ENCODE peak calls at places on chromosomes 3 and 15, in seven cellular contexts. C is activated T-helper 9 cell treated with anti-CD3 and anti-CD28 coated beads, Interleukin-2, amount 50 U/mL, for 16 hours; N is A172; T is body of pancreas; A is mesothelial cell of epicardium; G is T-helper 2 cell; W is cardiac muscle cell. L is an unnamed sample.
A peak's percentile ranks its signal among the peaks of the same experiment; 100 is the strongest.

GRCh38 chr15:44565387-44566169 is 28.6 kb downstream of the EIF3J start:
- DNase-seq in G (no peak), C (no peak), N (no peak), A (no peak), T (no peak), W (no peak), L (no peak)

GRCh38 chr3:162122405-162122804 is 625.8 kb downstream of the OTOL1 start:
- DNase-seq in T (no peak), C (no peak), W (peak; percentile 61), N (no peak), G (no peak), A (no peak), L (no peak)

GRCh38 chr3:119311191-119311925 is 17.2 kb downstream of the ARHGAP31 start:
- DNase-seq in T (no peak), W (peak; percentile 67), N (peak; percentile 90), G (no peak), A (no peak), C (no peak), L (no peak)

GRCh38 chr15:57227181-57227580 is 149.1 kb upstream of the CGNL1 start:
- DNase-seq in T (no peak), A (no peak), W (no peak), N (no peak), C (no peak), G (no peak), L (no peak)

GRCh38 chr15:59814409-59814808 is 125.3 kb upstream of the BNIP2 start:
- DNase-seq in N (no peak), W (no peak), C (no peak), G (no peak), T (no peak), A (no peak), L (no peak)

GRCh38 chr15:71106802-71107500 is 8.3 kb upstream of the THSD4 start:
- DNase-seq in C (no peak), A (no peak), G (no peak), T (no peak), N (peak; percentile 36), W (no peak), L (no peak)

GRCh38 chr3:177013681-177014280 is 183.5 kb downstream of the TBL1XR1 start:
- DNase-seq in N (no peak), W (no peak), C (no peak), T (no peak), A (no peak), G (no peak), L (no peak)

GRCh38 chr15:78391781-78392180 is 46.2 kb upstream of the IREB2 start:
- DNase-seq in G (no peak), N (no peak), C (no peak), W (no peak), A (no peak), T (no peak), L (no peak)

GRCh38 chr3:98110191-98110908 is 20.2 kb upstream of the OR5H1 start:
- DNase-seq in C (no peak), A (no peak), T (no peak), W (no peak), N (no peak), G (no peak), L (no peak)

GRCh38 chr3:168040624-168041208 is 55.0 kb downstream of the GOLIM4 start:
- DNase-seq in G (no peak), N (peak; percentile 74), W (peak; percentile 90), A (no peak), C (no peak), T (no peak), L (no peak)

GRCh38 chr15:72820278-72820677 is 36.7 kb upstream of the ADPGK start:
- DNase-seq in G (no peak), A (no peak), T (no peak), N (no peak), C (no peak), W (no peak), L (no peak)

GRCh38 chr3:73409405-73409804 is 215.3 kb downstream of the PDZRN3 start:
- DNase-seq in N (no peak), W (no peak), T (no peak), A (no peak), G (no peak), C (no peak), L (no peak)

L was measured in lung.